ENCODE peak calls at places on chromosome 17, in ten cellular contexts. I is activated CD8-positive, alpha-beta memory T cell treated with anti-CD3 and anti-CD28 coated beads for 4 hours; D is effector memory CD4-positive, alpha-beta T cell; J is NCI-H748 treated with DMSO at 0.1 percent for 48 hours; R is NCI-H2107; Q is astrocyte of the cerebellum; H is stimulated activated CD4-positive, alpha-beta T cell treated with anti-CD3 and anti-CD28 coated beads, Interleukin-12 subunit alpha, Interleukin-12 subunit beta, amount 100 ng/mL, for 48 hours; V is anterior cingulate cortex; S is HFF-Myc; B is AG04450. U is an unnamed sample.

GRCh38 chr17:51435641-51436091 is 175.3 kb downstream of the UTP18 start:
- DNase-seq in H (no peak), R (no peak), S (no peak), B (no peak), Q (no peak), V (no peak), I (no peak), J (peak), D (no peak), U (no peak)

GRCh38 chr17:30226878-30227277 is 8.6 kb downstream of the SLC6A4 start:
- DNase-seq in V (no peak), I (no peak), Q (no peak), S (no peak), H (no peak), D (no peak), J (no peak), R (no peak), B (no peak), U (no peak)

GRCh38 chr17:3613139-3613538 is 3.9 kb upstream of the TRPV1 start:
- DNase-seq in J (no peak), B (no peak), R (no peak), Q (no peak), D (no peak), V (no peak), I (no peak), H (no peak), S (no peak), U (no peak)

GRCh38 chr17:7064248-7064647 is 15.8 kb downstream of the CLEC10A start:
- DNase-seq in H (no peak), J (no peak), I (no peak), B (no peak), R (no peak), Q (peak), S (no peak), V (no peak), D (no peak), U (no peak)

GRCh38 chr17:67441052-67441738 is 64.1 kb downstream of the PITPNC1 start:
- DNase-seq in V (no peak), H (peak), D (peak), Q (no peak), B (peak), J (no peak), I (peak), S (peak), R (no peak), U (peak)

GRCh38 chr17:55582910-55583309 is 71.7 kb upstream of the SMIM36 start:
- DNase-seq in D (no peak), Q (no peak), R (no peak), I (no peak), B (no peak), S (no peak), H (no peak), J (no peak), V (no peak), U (no peak)

GRCh38 chr17:32852811-32853210 is 24.1 kb downstream of the MYO1D start:
- DNase-seq in Q (no peak), D (no peak), B (no peak), S (no peak), R (no peak), V (no peak), J (no peak), I (no peak), H (no peak), U (no peak)

GRCh38 chr17:42918902-42919521 is 18.4 kb downstream of the G6PC1 start:
- DNase-seq in Q (no peak), R (no peak), B (no peak), I (no peak), V (no peak), D (no peak), S (no peak), H (no peak), J (peak), U (no peak)

GRCh38 chr17:2025622-2026309 is 632 bp upstream of the RTN4RL1 start:
- DNase-seq in V (peak), I (no peak), H (no peak), Q (no peak), D (no peak), J (peak), R (no peak), B (no peak), S (no peak), U (no peak)

GRCh38 chr17:60443713-60444112 is 21.4 kb downstream of the CHCT1 start:
- DNase-seq in J (no peak), Q (no peak), H (no peak), V (no peak), B (no peak), D (no peak), S (no peak), R (no peak), I (no peak), U (no peak)

GRCh38 chr17:46751425-46751824 is 67.1 kb downstream of the WNT3 start:
- DNase-seq in B (no peak), S (no peak), Q (no peak), R (no peak), D (no peak), H (no peak), J (no peak), I (no peak), V (no peak), U (no peak)

GRCh38 chr17:40516581-40517285 is 15.3 kb upstream of the TNS4 start:
- DNase-seq in D (peak), J (no peak), R (no peak), S (no peak), Q (no peak), I (peak), H (peak), B (no peak), V (no peak), U (no peak)